ENCODE peak calls at places on chromosomes 13 and 19, in nine cellular contexts. Q, G, X, F, J, B, P, D and K are unnamed samples.

GRCh38 chr13:51223284-51224270 is 1.4 kb downstream of the FAM124A start:
- DNase-seq in F (no peak), X (no peak), G (no peak), B (no peak), P (no peak), Q (no peak), J (no peak), D (no peak), K (no peak)

GRCh38 chr19:46903458-46903857 is 42.7 kb downstream of the ARHGAP35 start:
- DNase-seq in F (no peak), X (no peak), G (no peak), D (no peak), Q (no peak), P (no peak), B (no peak), J (peak; percentile 12), K (no peak)

GRCh38 chr13:85864963-85865530 is 65.8 kb upstream of the SLITRK6 start:
- DNase-seq in G (peak; percentile 3), P (no peak), X (no peak), J (peak; percentile 52), Q (no peak), F (peak; percentile 1), D (no peak), B (no peak), K (peak; percentile 4)

GRCh38 chr19:1651548-1652394 is 644 bp downstream of the TCF3 start:
- DNase-seq in P (peak; percentile 14), B (peak; percentile 41), Q (no peak), F (peak; percentile 39), G (peak; percentile 37), X (no peak), D (no peak), J (no peak), K (no peak)

GRCh38 chr19:19146000-19146608 is 7.8 kb upstream of the TMEM161A start:
- DNase-seq in P (peak; percentile 32), D (peak; percentile 79), G (peak; percentile 35), X (no peak), Q (peak; percentile 66), F (peak; percentile 73), B (peak; percentile 80), J (peak; percentile 65), K (no peak)

GRCh38 chr19:44770550-44771257 is 7.0 kb upstream of the CBLC start:
- DNase-seq in G (peak; percentile 91), P (peak; percentile 99), F (peak; percentile 95), B (peak; percentile 86), J (peak; percentile 97), D (peak; percentile 97), X (peak; percentile 77), Q (peak; percentile 94), K (peak; percentile 85)

GRCh38 chr19:16895467-16896097 is 6.8 kb downstream of the F2RL3 start:
- DNase-seq in J (no peak), P (no peak), B (no peak), G (no peak), D (no peak), F (peak; percentile 24), X (no peak), Q (no peak), K (no peak)

GRCh38 chr19:19663292-19664120 is at the start of gene ATP13A1:
- DNase-seq in J (peak; percentile 94), G (peak; percentile 98), F (peak; percentile 99), P (peak; percentile 55), D (peak; percentile 92), Q (peak; percentile 96), X (peak; percentile 86), B (peak; percentile 95), K (peak; percentile 94)

GRCh38 chr13:102039264-102039663 is 362.6 kb downstream of the FGF14 start:
- DNase-seq in B (peak; percentile 21), P (no peak), G (no peak), X (no peak), D (no peak), Q (no peak), F (no peak), J (no peak), K (no peak)

GRCh38 chr19:10086904-10087256 is 763 bp downstream of the SHFL start:
- DNase-seq in B (no peak), F (peak; percentile 22), X (no peak), P (no peak), J (no peak), D (no peak), G (no peak), Q (no peak), K (no peak)

GRCh38 chr13:111597041-111598017 is 276.9 kb downstream of the TEX29 start:
- DNase-seq in G (no peak), B (no peak), Q (no peak), F (no peak), X (no peak), P (no peak), J (no peak), D (no peak), K (no peak)

DNA sequence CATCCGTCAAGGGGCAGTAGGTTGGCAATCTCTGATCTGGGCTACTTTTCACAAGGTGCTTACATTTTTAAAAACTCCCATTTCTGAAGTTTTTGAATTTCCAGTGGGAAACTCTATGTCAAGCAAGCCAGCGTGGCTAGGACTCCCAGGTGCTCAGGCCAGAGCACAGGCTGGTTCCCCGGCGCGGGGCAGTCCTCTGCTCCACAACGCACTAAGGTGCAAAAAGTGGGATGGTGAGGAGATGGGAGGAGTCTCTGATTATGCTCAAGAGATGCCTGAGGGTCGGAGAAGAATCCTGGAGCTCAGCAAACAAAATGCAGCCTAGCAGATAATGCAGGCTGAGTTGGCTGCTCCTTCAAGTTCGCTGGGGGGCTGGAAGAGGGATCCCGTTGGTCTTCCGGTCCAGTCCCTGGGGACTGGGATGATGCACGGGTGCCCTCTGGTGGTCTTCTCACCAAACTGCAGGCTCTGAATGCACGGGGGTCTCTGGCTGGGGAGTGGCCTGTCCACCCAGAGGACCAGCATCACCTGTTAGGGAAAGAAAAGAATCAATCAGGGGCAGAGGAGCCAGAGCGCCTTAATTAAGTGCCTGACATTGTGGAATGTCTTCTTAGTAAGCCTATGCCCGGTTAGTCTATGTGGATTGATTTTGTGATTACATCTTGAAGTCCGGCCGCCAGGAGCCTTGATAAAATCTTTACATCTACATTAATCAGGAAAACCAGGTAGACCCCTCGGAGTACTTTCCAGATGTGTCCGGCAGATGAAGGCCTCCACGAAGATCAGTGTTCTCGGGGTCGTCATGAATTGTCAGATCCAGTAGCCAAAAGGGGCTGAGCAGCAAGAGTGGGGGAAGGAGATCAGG is 244.4 kb upstream of the MAB21L1 start:
- DNase-seq in J (peak; percentile 70), X (no peak), F (peak; percentile 71), G (peak; percentile 39), P (peak; percentile 59), D (peak; percentile 46), Q (no peak), B (no peak), K (no peak)
- H3K4me3 ChIP-seq in J (peak overlapping the region; percentile 58), X (no peak overlapping the region), F (no peak overlapping the region), G (no peak overlapping the region), P (peak overlapping the region; percentile 41), D (no peak overlapping the region), Q (no peak overlapping the region), B (peak overlapping the region; percentile 40), K (peak overlapping the region; percentile 37)

GRCh38 chr19:15714638-15715037 is 13.2 kb upstream of the OR10H2 start:
- DNase-seq in D (no peak), G (no peak), J (no peak), F (no peak), Q (no peak), P (no peak), B (no peak), X (no peak), K (no peak)

GRCh38 chr19:15717781-15718180 is 10.0 kb upstream of the OR10H2 start:
- DNase-seq in B (no peak), F (no peak), Q (no peak), P (no peak), G (no peak), D (no peak), J (no peak), X (no peak), K (no peak)

GRCh38 chr19:15721208-15721607 is 6.6 kb upstream of the OR10H2 start:
- DNase-seq in F (no peak), Q (no peak), J (no peak), D (no peak), P (no peak), X (no peak), G (no peak), B (no peak), K (no peak)

DNA sequence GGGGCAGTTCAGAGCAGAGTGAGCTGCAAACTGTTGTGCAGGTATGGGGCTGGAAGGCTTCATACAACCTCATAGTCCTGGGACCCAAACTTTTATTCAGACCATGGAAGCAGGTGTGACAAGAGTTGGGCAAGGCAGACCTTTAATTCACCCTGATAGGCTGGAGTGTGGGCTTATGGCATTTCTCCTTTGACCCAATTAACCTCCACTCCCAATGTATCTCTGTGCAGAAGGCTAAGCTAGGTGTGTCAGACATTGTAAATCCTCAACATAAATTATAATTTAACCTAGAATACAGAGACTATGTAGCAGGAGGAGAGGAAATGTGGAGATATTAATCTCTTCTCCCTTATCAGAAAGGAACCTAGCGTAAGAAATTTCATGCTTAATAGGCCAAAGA is 12.2 kb upstream of the OR10H2 start:
- DNase-seq in D (no peak), Q (no peak), P (no peak), F (no peak), B (no peak), X (no peak), G (no peak), J (no peak), K (no peak)
- TF ChIP-seq CTCF in D (no peak), Q (no peak), P (no peak), F (no peak), B (no peak), X (no peak), G (no peak), J (no peak), K (no peak)

GRCh38 chr19:14599548-14600147 is 16.8 kb downstream of the CLEC17A start:
- DNase-seq in F (no peak), B (no peak), P (no peak), G (no peak), Q (no peak), J (no peak), X (no peak), D (no peak), K (no peak)
- H3K4me3 ChIP-seq in F (no peak overlapping the region), B (no peak overlapping the region), P (no peak overlapping the region), G (no peak overlapping the region), Q (no peak overlapping the region), J (no peak overlapping the region), X (no peak overlapping the region), D (no peak overlapping the region), K (no peak overlapping the region)

GRCh38 chr13:73287871-73288270 is 229.1 kb downstream of the KLF5 start:
- DNase-seq in B (no peak), P (no peak), Q (no peak), X (no peak), G (no peak), F (no peak), J (no peak), D (no peak), K (no peak)

GRCh38 chr13:73288596-73288995 is 229.8 kb downstream of the KLF5 start:
- DNase-seq in J (no peak), G (no peak), X (no peak), B (no peak), P (no peak), F (no peak), D (no peak), Q (no peak), K (no peak)

GRCh38 chr13:73284475-73284874 is 225.7 kb downstream of the KLF5 start:
- DNase-seq in F (no peak), P (no peak), J (no peak), B (no peak), X (no peak), D (no peak), G (no peak), Q (no peak), K (no peak)

GRCh38 chr13:73290844-73291243 is 232.0 kb downstream of the KLF5 start:
- DNase-seq in X (no peak), F (no peak), Q (peak; percentile 65), J (no peak), P (no peak), D (no peak), B (no peak), G (no peak), K (no peak)

GRCh38 chr13:73286177-73286576 is 227.4 kb downstream of the KLF5 start:
- DNase-seq in P (no peak), J (no peak), X (no peak), B (no peak), Q (no peak), D (no peak), G (no peak), F (no peak), K (no peak)
- TF ChIP-seq CTCF in P (no peak), J (no peak), X (peak; percentile 7), B (no peak), Q (no peak), D (no peak), G (no peak), F (no peak), K (peak; percentile 4)